ENCODE peak calls at places on chromosomes 5 and 9, in eight cellular contexts. O is body of pancreas, S is stomach, L is GM23338, M is epithelial cell of esophagus, I is IMR-90, E is astrocyte of the spinal cord, J is NB4. A is an unnamed sample.

GRCh38 chr5:139304391-139305324 is 11.1 kb downstream of the MATR3 start:
- DNase-seq in I (no peak), J (no peak), S (no peak), L (no peak), M (no peak), O (no peak), E (no peak), A (no peak)

GRCh38 chr5:57684299-57684702 is 201.7 kb upstream of the ACTBL2 start:
- DNase-seq in I (no peak), S (no peak), O (no peak), J (no peak), L (no peak), M (peak), E (no peak), A (peak)

GRCh38 chr5:169850407-169850806 is 129.9 kb downstream of the INSYN2B start:
- DNase-seq in I (no peak), E (no peak), J (peak), S (no peak), O (no peak), M (no peak), L (no peak), A (no peak)

GRCh38 chr5:25090275-25090674 is 445.5 kb upstream of the CDH10 start:
- DNase-seq in S (no peak), E (no peak), J (no peak), L (no peak), M (no peak), O (no peak), I (no peak), A (no peak)

GRCh38 chr5:5658226-5658625 is 235.7 kb downstream of the ICE1 start:
- DNase-seq in O (no peak), M (peak), L (no peak), S (no peak), E (peak), J (no peak), I (no peak), A (peak)

GRCh38 chr9:137194909-137195308 is 5.6 kb downstream of the TPRN start:
- DNase-seq in E (no peak), S (peak), J (no peak), I (no peak), M (peak), L (no peak), O (peak), A (peak)

GRCh38 chr9:12794024-12794799 is 19.4 kb downstream of the LURAP1L start:
- DNase-seq in J (no peak), S (no peak), O (no peak), E (no peak), M (peak), I (peak), L (no peak), A (peak)

GRCh38 chr5:75734913-75735789 is 17.9 kb upstream of the POC5 start:
- DNase-seq in O (peak), S (peak), E (peak), L (peak), J (peak), I (peak), M (peak), A (peak)

GRCh38 chr9:111621895-111622480 is 9.1 kb upstream of the DNAJC25 start:
- DNase-seq in O (no peak), S (peak), M (peak), J (peak), E (peak), L (peak), I (peak), A (peak)

GRCh38 chr5:138632900-138633489 is 57.8 kb upstream of the HSPA9 start:
- DNase-seq in O (peak), M (peak), L (peak), S (peak), J (peak), I (peak), E (peak), A (peak)

GRCh38 chr9:112914524-112914923 is 23.8 kb upstream of the SLC46A2 start:
- DNase-seq in O (no peak), J (no peak), I (no peak), E (no peak), L (no peak), S (no peak), M (no peak), A (no peak)

GRCh38 chr5:178113841-178114324 is 551 bp downstream of the N4BP3 start:
- DNase-seq in S (no peak), E (no peak), J (peak), M (no peak), O (no peak), L (peak), I (no peak), A (no peak)

GRCh38 chr5:30752015-30752414 is 441.5 kb upstream of the CDH6 start:
- DNase-seq in S (no peak), O (no peak), E (no peak), L (no peak), M (peak), I (peak), J (no peak), A (peak)

GRCh38 chr5:72178910-72179815 is 71.9 kb downstream of the MAP1B start:
- DNase-seq in L (peak), M (peak), O (peak), E (peak), S (no peak), J (no peak), I (peak), A (peak)

GRCh38 chr9:111597852-111598729 is 1.4 kb downstream of the PTGR1 start:
- DNase-seq in L (peak), J (peak), S (peak), E (peak), I (peak), M (peak), O (peak), A (peak)

GRCh38 chr9:109317311-109317978 is 3.4 kb downstream of the EPB41L4B start:
- DNase-seq in S (no peak), M (no peak), J (no peak), O (peak), I (no peak), L (peak), E (no peak), A (no peak)

GRCh38 chr9:109314011-109314531 is 6.8 kb downstream of the EPB41L4B start:
- DNase-seq in L (no peak), M (no peak), O (peak), S (peak), I (no peak), J (no peak), E (no peak), A (peak)

GRCh38 chr9:109315480-109315879 is 5.4 kb downstream of the EPB41L4B start:
- DNase-seq in L (peak), S (no peak), I (no peak), M (no peak), J (no peak), E (no peak), O (no peak), A (no peak)

GRCh38 chr9:109317979-109318671 is 2.7 kb downstream of the EPB41L4B start:
- DNase-seq in O (peak), J (no peak), S (no peak), M (peak), L (peak), I (no peak), E (no peak), A (peak)

GRCh38 chr9:109315889-109316640 is 4.8 kb downstream of the EPB41L4B start:
- DNase-seq in I (peak), E (peak), L (peak), O (peak), S (peak), J (no peak), M (peak), A (peak)
- H3K4me3 ChIP-seq in I (no peak), E (no peak), L (no peak), O (no peak), S (no peak), J (no peak), M (no peak), A (no peak)

DNA sequence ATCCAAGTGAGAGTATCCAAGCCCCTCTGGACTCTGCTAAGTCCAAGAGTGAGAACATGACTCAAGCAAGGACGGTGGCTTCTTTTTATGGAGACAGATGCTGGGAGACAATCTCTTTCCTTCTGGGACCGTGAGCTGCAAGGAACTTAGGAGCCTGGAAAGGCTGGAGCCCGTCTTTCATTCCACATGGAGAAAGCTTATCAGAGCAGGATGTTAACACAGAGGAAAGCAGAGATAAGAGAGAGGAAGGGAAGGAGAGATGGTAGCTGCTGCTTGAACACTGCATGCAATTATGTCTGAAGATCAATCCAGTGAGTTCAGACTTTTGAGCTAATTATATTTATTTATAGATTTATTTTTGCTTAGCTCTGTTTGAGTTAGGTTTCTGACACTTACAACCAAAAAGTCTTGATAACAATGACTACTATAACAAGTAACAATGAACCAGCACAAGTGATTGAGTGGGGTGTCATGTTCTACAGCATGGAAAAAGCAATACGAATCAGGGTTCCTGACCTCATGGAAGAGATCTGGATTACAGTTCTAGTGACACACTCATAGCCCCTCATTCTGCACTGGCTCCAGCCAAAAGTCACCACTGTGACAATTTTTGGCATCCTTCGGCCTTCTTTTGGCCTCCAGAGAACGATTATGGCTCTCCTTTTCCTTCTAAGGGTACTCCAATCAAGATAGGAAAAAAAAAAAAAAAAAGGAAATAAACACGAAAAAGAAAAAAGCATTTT is 71.5 kb downstream of the PRLR start:
- DNase-seq in O (no peak), S (no peak), M (no peak), J (no peak), E (no peak), I (no peak), L (no peak), A (no peak)
- H3K4me3 ChIP-seq in O (no peak), S (no peak), M (no peak), J (no peak), E (no peak), I (no peak), L (no peak), A (no peak)

DNA sequence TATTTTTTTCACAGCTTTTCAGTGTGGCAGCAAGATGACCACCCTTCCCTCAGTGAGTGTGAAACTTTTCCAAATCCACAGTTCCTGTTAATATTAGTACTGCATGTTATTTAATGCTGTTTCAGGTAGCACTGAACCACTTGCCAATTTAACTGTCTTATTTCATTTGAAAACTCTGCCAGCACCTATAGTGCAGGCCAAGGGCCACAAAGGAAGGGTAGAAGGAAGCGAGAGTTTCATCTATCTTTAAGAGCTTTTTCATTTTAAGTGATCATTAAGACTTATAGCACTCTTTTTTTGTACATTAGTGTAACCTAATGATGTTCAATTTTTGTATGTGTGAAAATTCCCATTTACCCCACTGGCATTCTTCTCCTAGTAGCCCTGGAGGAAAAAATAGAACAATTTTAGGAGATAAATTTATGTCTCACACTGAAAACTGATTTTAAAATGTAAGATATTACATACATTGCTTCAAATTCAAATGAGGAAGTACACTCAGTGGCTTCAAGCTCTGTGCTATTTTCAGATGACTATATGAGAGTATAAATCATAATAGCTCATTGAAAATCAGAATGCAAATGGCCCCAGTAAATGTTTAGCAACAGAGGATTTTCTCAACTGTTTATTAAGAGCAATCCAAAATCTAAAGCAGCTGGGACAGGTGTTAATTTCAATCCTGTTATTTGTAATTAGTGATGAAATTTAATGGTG is 820.5 kb downstream of the PTPRD start:
- DNase-seq in I (no peak), E (no peak), L (no peak), O (no peak), J (no peak), M (no peak), S (no peak), A (no peak)
- H3K4me3 ChIP-seq in I (no peak), E (no peak), L (no peak), O (no peak), J (no peak), M (no peak), S (no peak), A (no peak)

DNA sequence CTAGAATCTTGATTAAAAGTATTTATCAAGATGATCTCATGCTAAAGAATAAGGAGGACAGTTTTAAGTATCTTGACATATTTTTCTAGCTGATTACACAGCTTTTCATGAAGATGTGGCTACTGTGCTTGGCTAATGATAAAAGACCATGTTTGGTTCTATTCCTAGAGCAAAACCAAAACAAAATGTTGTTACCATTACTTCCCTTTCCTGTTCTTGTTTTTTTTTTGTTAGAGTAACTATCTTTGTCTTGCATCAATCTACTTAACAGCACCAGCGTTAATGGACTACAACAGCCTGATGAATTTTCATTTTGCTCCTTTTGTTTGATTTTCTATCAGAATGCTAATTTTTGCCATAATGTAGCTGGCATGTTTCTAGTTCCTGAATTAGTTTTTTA is 86.2 kb upstream of the DHFR start:
- DNase-seq in S (no peak), J (no peak), M (no peak), I (no peak), O (no peak), E (no peak), L (no peak), A (no peak)
- H3K4me3 ChIP-seq in S (no peak), J (no peak), M (no peak), I (no peak), O (no peak), E (no peak), L (no peak), A (no peak)

DNA sequence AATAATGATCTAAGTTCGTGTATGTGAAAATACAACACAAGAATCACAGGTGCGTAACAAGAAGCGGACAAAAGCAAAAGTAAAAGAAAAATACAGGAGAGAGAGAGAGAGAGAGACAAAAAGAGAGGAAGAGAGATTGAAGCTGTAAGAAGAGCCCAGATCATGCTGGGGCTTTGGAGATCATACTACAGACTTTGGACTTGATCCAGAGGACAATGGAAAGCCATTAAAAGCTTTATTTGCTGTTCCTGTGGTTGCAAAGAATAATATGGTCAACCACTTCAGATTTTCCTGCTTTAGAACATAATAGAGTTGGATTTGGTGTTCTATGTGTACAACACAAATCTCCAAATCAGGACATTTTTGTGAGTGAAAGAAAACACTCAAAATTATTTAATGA is 561.4 kb downstream of the CAAP1 start:
- DNase-seq in M (no peak), S (no peak), E (peak), I (no peak), J (no peak), O (no peak), L (no peak), A (no peak)
- H3K4me3 ChIP-seq in M (no peak), S (no peak), E (no peak), I (no peak), J (no peak), O (no peak), L (no peak), A (no peak)